ENCODE peak calls at places on chromosome 17, in six cellular contexts. M, P, S, X, H and Y are unnamed samples.

GRCh38 chr17:65759532-65759931 is 198.1 kb upstream of the AXIN2 start:
- DNase-seq in M (no peak), P (no peak), S (no peak), X (no peak), H (no peak), Y (no peak)

GRCh38 chr17:60398227-60398959 is 6.5 kb upstream of the USP32 start:
- DNase-seq in M (no peak), P (no peak), S (no peak), X (peak), H (no peak), Y (no peak)

GRCh38 chr17:30950669-30951399 is 20.0 kb upstream of the RNF135 start:
- DNase-seq in M (no peak), P (no peak), S (no peak), X (no peak), H (no peak), Y (no peak)

GRCh38 chr17:7403043-7403901 is 625 bp downstream of the TMEM256 start:
- DNase-seq in M (no peak), P (peak), S (no peak), X (no peak), H (no peak), Y (peak)

GRCh38 chr17:45016823-45017222 is 34.6 kb downstream of the DCAKD start:
- DNase-seq in M (peak), P (no peak), S (no peak), X (no peak), H (no peak), Y (no peak)

GRCh38 chr17:18259621-18260331 is 686 bp upstream of the MIEF2 start:
- DNase-seq in M (no peak), P (no peak), S (no peak), X (no peak), H (no peak), Y (no peak)

GRCh38 chr17:47720754-47721533 is 12.1 kb upstream of the TBX21 start:
- DNase-seq in M (no peak), P (no peak), S (no peak), X (no peak), H (peak), Y (peak)

GRCh38 chr17:10697092-10698081 is at the start of the genes ADPRM and SCO1:
- DNase-seq in M (peak), P (peak), S (peak), X (peak), H (peak), Y (peak)

GRCh38 chr17:50632637-50633036 is 2.0 kb upstream of the ABCC3 start:
- DNase-seq in M (no peak), P (no peak), S (no peak), X (no peak), H (no peak), Y (no peak)

GRCh38 chr17:31378638-31379037 is 12.8 kb upstream of the RAB11FIP4 start:
- DNase-seq in M (no peak), P (no peak), S (no peak), X (no peak), H (no peak), Y (no peak)

GRCh38 chr17:64020068-64020766 is at the start of gene ICAM2:
- DNase-seq in M (no peak), P (no peak), S (no peak), X (peak), H (peak), Y (peak)

GRCh38 chr17:19538095-19539039 is 4.7 kb downstream of the SLC47A1 start:
- DNase-seq in M (no peak), P (no peak), S (no peak), X (no peak), H (no peak), Y (no peak)

GRCh38 chr17:40803617-40804082 is 3.9 kb upstream of the KRT28 start:
- DNase-seq in M (peak), P (peak), S (peak), X (peak), H (peak), Y (peak)

GRCh38 chr17:75430159-75430748 is 24.8 kb upstream of the GRB2 start:
- DNase-seq in M (peak), P (no peak), S (no peak), X (no peak), H (no peak), Y (no peak)

GRCh38 chr17:16981928-16982327 is 10.0 kb upstream of the TNFRSF13B start:
- DNase-seq in M (no peak), P (no peak), S (no peak), X (no peak), H (no peak), Y (peak)

GRCh38 chr17:83078378-83079339 is 750 bp upstream of the METRNL start:
- DNase-seq in M (no peak), P (no peak), S (no peak), X (no peak), H (no peak), Y (peak)

GRCh38 chr17:57868007-57868774 is 18.3 kb upstream of the MRPS23 start:
- DNase-seq in M (no peak), P (no peak), S (no peak), X (peak), H (no peak), Y (no peak)

GRCh38 chr17:72950236-72950931 is 142.1 kb downstream of the SLC39A11 start:
- DNase-seq in M (no peak), P (no peak), S (no peak), X (no peak), H (no peak), Y (no peak)

GRCh38 chr17:54172654-54173316 is 350.1 kb downstream of the KIF2B start:
- DNase-seq in M (no peak), P (peak), S (no peak), X (no peak), H (no peak), Y (no peak)

GRCh38 chr17:83052241-83052564 is 27.2 kb upstream of the METRNL start:
- DNase-seq in M (no peak), P (no peak), S (no peak), X (no peak), H (no peak), Y (no peak)